ENCODE peak calls at places on chromosomes 4 and X, in eight cellular contexts. X, O, Z, D, H, I, Y and P are unnamed samples.

GRCh38 chr4:147927377-147928137 is 195.7 kb downstream of the ARHGAP10 start:
- DNase-seq in X (peak), I (no peak), Z (peak), D (no peak), Y (peak), H (no peak), O (no peak), P (peak)

GRCh38 chr4:151316645-151317044 is 8.8 kb downstream of the SH3D19 start:
- DNase-seq in Z (no peak), I (no peak), Y (no peak), X (no peak), O (no peak), D (no peak), H (no peak), P (no peak)

GRCh38 chrX:49270249-49270921 is 792 bp downstream of the PPP1R3F start:
- DNase-seq in O (peak), Y (no peak), H (no peak), I (no peak), X (no peak), Z (no peak), D (no peak), P (no peak)

GRCh38 chr4:23962462-23962861 is 72.6 kb upstream of the PPARGC1A start:
- DNase-seq in O (no peak), X (no peak), H (no peak), I (no peak), D (no peak), Y (no peak), Z (no peak), P (no peak)

GRCh38 chrX:40326186-40326965 is 228.6 kb upstream of the BCOR start:
- DNase-seq in I (no peak), Z (no peak), O (peak), X (no peak), Y (no peak), H (no peak), D (no peak), P (no peak)

GRCh38 chr4:183600189-183600685 is 58.7 kb downstream of the RWDD4 start:
- DNase-seq in H (no peak), X (no peak), I (no peak), Y (no peak), O (peak), D (peak), Z (no peak), P (peak)

GRCh38 chrX:97429101-97429500 is 545.4 kb downstream of the RPA4 start:
- DNase-seq in H (no peak), X (no peak), I (no peak), Y (no peak), D (no peak), O (no peak), Z (no peak), P (peak)

GRCh38 chr4:96035727-96036126 is 195.8 kb downstream of the PDHA2 start:
- DNase-seq in I (peak), Z (no peak), Y (no peak), O (no peak), H (no peak), X (no peak), D (peak), P (peak)

GRCh38 chr4:90234916-90235547 is 107.8 kb downstream of the CCSER1 start:
- DNase-seq in D (no peak), O (no peak), X (peak), H (no peak), Z (peak), I (no peak), Y (no peak), P (no peak)

GRCh38 chrX:107205770-107206696 is at the start of the genes DNAAF6 and NUP62CL:
- DNase-seq in H (peak), D (peak), X (peak), Z (peak), Y (peak), O (peak), I (peak), P (peak)

GRCh38 chr4:3199661-3200422 is 49.1 kb upstream of the MSANTD1 start:
- DNase-seq in X (no peak), Z (no peak), H (no peak), O (peak), I (no peak), D (no peak), Y (no peak), P (no peak)

GRCh38 chr4:164856396-164856795 is 20.6 kb upstream of the APELA start:
- DNase-seq in Y (no peak), X (no peak), I (no peak), O (no peak), D (no peak), Z (no peak), H (no peak), P (no peak)

GRCh38 chrX:155997436-155997835 is at the start of gene IL9R:
- DNase-seq in I (no peak), X (no peak), D (peak), Y (no peak), O (no peak), Z (no peak), H (no peak), P (no peak)

GRCh38 chrX:154986826-154987575 is 35.5 kb downstream of the F8 start:
- DNase-seq in O (peak), H (no peak), Y (no peak), X (no peak), D (no peak), I (no peak), Z (no peak), P (no peak)

GRCh38 chrX:139202742-139203410 is 327.7 kb upstream of the F9 start:
- DNase-seq in O (peak), H (no peak), D (no peak), X (no peak), I (no peak), Z (no peak), Y (no peak), P (peak)

GRCh38 chrX:40908857-40909475 is 173.6 kb upstream of the MED14 start:
- DNase-seq in I (no peak), D (no peak), Z (no peak), O (peak), Y (no peak), H (no peak), X (no peak), P (no peak)

GRCh38 chr4:10016169-10016568 is 5.1 kb downstream of the SLC2A9 start:
- DNase-seq in X (no peak), O (no peak), Y (no peak), D (no peak), Z (no peak), H (no peak), I (no peak), P (no peak)

GRCh38 chr4:40918330-40918729 is 168.6 kb downstream of the NSUN7 start:
- DNase-seq in Z (peak), D (peak), H (peak), I (no peak), Y (peak), X (peak), O (peak), P (peak)

GRCh38 chr4:147735413-147736301 is 3.8 kb downstream of the ARHGAP10 start:
- DNase-seq in X (no peak), O (peak), Y (no peak), Z (no peak), I (no peak), H (no peak), D (no peak), P (no peak)

GRCh38 chrX:38800981-38801845 is at the start of gene MID1IP1:
- DNase-seq in Z (peak), H (peak), D (peak), X (peak), O (peak), I (peak), Y (peak), P (peak)

GRCh38 chrX:101619336-101619735 is 1.5 kb upstream of the ARMCX6 start:
- DNase-seq in O (no peak), H (no peak), Y (no peak), I (peak), D (no peak), X (peak), Z (no peak), P (peak)

DNA sequence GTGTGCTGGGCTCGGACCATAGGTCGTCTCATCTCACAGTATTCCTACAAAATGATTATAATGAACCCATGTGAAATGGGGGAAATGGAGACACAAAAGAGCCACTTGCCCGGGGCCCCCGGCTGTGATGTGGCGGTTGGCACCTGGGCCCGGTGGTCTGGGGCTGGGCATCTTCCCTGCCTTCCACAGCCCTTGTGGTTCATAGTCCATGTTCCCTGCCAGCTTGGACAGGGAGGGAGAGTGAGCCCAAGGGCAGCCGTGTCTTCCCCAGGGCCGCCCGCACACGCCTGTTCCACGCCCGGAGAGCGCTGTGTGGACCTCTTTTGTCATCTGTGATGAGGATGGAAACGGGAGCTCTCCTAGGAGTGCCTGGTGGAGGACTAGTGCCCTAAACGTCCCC is 5.2 kb downstream of the CPZ start:
- DNase-seq in I (no peak), Y (no peak), X (no peak), Z (no peak), D (no peak), H (no peak), O (no peak), P (no peak)
- H3K27ac ChIP-seq in I (no peak), Y (no peak), X (no peak), Z (no peak), D (no peak), H (no peak), O (no peak), P (no peak)

GRCh38 chr4:156958276-156959074 is 13.1 kb downstream of the PDGFC start:
- DNase-seq in H (no peak), Z (no peak), O (peak), I (no peak), D (no peak), X (no peak), Y (no peak), P (peak)
- H3K27ac ChIP-seq in H (peak), Z (no peak), O (peak), I (no peak), D (no peak), X (peak), Y (peak), P (peak)

GRCh38 chr4:112277705-112278448 is 7.8 kb downstream of the TIFA start:
- DNase-seq in Z (no peak), I (no peak), H (no peak), D (no peak), O (no peak), X (no peak), Y (no peak), P (no peak)
- H3K27ac ChIP-seq in Z (no peak), I (no peak), H (peak), D (no peak), O (no peak), X (no peak), Y (no peak), P (no peak)

GRCh38 chr4:39569209-39569608 is 42.0 kb upstream of the UGDH start:
- DNase-seq in O (no peak), D (no peak), X (no peak), Z (no peak), Y (no peak), H (no peak), I (no peak), P (no peak)
- H3K27ac ChIP-seq in O (no peak), D (no peak), X (no peak), Z (no peak), Y (no peak), H (no peak), I (no peak), P (no peak)

DNA sequence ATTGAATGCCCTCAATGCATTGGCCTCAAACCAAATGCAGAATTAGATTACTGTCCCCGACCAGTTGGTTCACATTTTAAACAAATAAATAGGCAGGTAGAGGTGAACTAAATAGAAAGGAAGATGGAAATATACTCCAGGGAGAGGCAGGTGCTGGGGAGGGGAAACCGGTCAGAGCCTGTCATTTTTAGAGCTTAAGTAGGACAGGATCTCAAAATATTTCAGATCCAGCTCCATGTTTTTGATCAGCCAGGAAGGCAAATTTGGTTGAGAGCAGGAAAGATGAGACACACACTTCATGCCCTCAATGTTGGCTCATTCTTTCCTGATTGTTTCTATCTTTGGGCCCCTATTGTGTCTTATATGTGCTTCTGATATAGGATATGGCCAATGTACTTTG is 206.7 kb downstream of the SHROOM3 start:
- DNase-seq in Z (no peak), Y (no peak), D (no peak), O (no peak), H (no peak), X (no peak), I (no peak), P (no peak)
- H3K27ac ChIP-seq in Z (no peak), Y (peak), D (no peak), O (no peak), H (peak), X (no peak), I (no peak), P (no peak)

GRCh38 chrX:9530848-9531274 is 66.0 kb downstream of the TBL1X start:
- DNase-seq in O (peak), Z (peak), Y (peak), X (peak), I (peak), H (no peak), D (peak), P (peak)
- H3K27ac ChIP-seq in O (peak), Z (no peak), Y (no peak), X (no peak), I (peak), H (no peak), D (no peak), P (no peak)

GRCh38 chr4:182600093-182600492 is 317.1 kb downstream of the DCTD start:
- DNase-seq in H (no peak), Y (no peak), X (no peak), O (no peak), Z (no peak), D (no peak), I (no peak), P (peak)
- H3K27ac ChIP-seq in H (no peak), Y (no peak), X (no peak), O (no peak), Z (no peak), D (no peak), I (no peak), P (no peak)